ENCODE peak calls at places on chromosomes 16 and 17, in nine cellular contexts. F, L, D, B, M, N, X, G and H are unnamed samples.

GRCh38 chr16:73847090-73847489 is 449.5 kb upstream of the PSMD7 start:
- DNase-seq in N (peak; percentile 31), L (no peak), M (no peak), B (no peak), X (peak; percentile 10), G (no peak), F (no peak), D (no peak), H (no peak)

GRCh38 chr16:57810197-57811024 is 8.1 kb upstream of the KIFC3 start:
- DNase-seq in F (peak; percentile 66), G (peak; percentile 45), B (peak; percentile 30), L (no peak), M (peak; percentile 59), N (peak; percentile 86), D (peak; percentile 65), X (peak; percentile 87), H (no peak)

GRCh38 chr17:50828508-50829170 is 6.7 kb upstream of the WFIKKN2 start:
- DNase-seq in X (no peak), G (no peak), B (no peak), F (no peak), L (no peak), N (no peak), M (no peak), D (no peak), H (no peak)

GRCh38 chr17:42363767-42364585 is 24.3 kb downstream of the STAT3 start:
- DNase-seq in L (peak; percentile 88), D (no peak), B (no peak), M (no peak), X (no peak), G (no peak), F (no peak), N (no peak), H (no peak)

GRCh38 chr16:67862623-67863583 is 9.9 kb upstream of the EDC4 start:
- DNase-seq in D (no peak), B (peak; percentile 54), M (no peak), G (no peak), F (no peak), L (peak; percentile 90), N (no peak), X (no peak), H (peak; percentile 57)

GRCh38 chr17:10447035-10447931 is 22.1 kb downstream of the MYH4 start:
- DNase-seq in F (no peak), N (no peak), D (no peak), G (no peak), M (no peak), B (no peak), L (no peak), X (peak; percentile 47), H (no peak)

GRCh38 chr16:1794908-1795666 is 1.6 kb upstream of the IGFALS start:
- DNase-seq in F (no peak), M (no peak), N (no peak), X (no peak), D (no peak), B (no peak), L (no peak), G (no peak), H (no peak)

GRCh38 chr16:1643521-1643920 is 31.4 kb downstream of the CRAMP1 start:
- DNase-seq in F (no peak), B (no peak), D (no peak), N (no peak), G (no peak), L (no peak), X (no peak), M (no peak), H (peak; percentile 47)

GRCh38 chr16:30397776-30398659 is 2.8 kb downstream of the ZNF48 start:
- DNase-seq in D (no peak), B (no peak), X (no peak), N (no peak), L (no peak), M (no peak), G (no peak), F (no peak), H (no peak)

GRCh38 chr17:51734462-51734861 is 424.1 kb downstream of the CA10 start:
- DNase-seq in L (peak; percentile 2), B (no peak), D (no peak), G (no peak), F (no peak), M (no peak), N (peak; percentile 21), X (peak; percentile 6), H (no peak)

GRCh38 chr17:4937553-4937952 is 2.3 kb downstream of the SLC25A11 start:
- DNase-seq in F (no peak), N (no peak), D (no peak), M (no peak), L (no peak), X (no peak), G (no peak), B (no peak), H (no peak)

GRCh38 chr16:48831081-48831722 is 221.2 kb upstream of the N4BP1 start:
- DNase-seq in D (no peak), M (no peak), G (no peak), F (peak; percentile 25), B (no peak), N (peak; percentile 60), X (no peak), L (no peak), H (no peak)

GRCh38 chr17:75475851-75476250 is 19.4 kb downstream of the TMEM94 start:
- DNase-seq in M (no peak), X (no peak), F (no peak), N (no peak), D (no peak), B (no peak), L (peak; percentile 9), G (no peak), H (no peak)